ENCODE peak calls at places on chromosome 12, in five cellular contexts. M, O, F, S and H are unnamed samples.

GRCh38 chr12:45615268-45615667 is 114.2 kb upstream of the ARID2 start:
- DNase-seq in M (no peak), O (peak; percentile 37), F (no peak), S (no peak), H (no peak)

GRCh38 chr12:121214855-121215745 is 5.2 kb downstream of the P2RX4 start:
- DNase-seq in M (no peak), O (peak; percentile 89), F (no peak), S (peak; percentile 61), H (no peak)

GRCh38 chr12:106251636-106252035 is 3.8 kb upstream of the CKAP4 start:
- DNase-seq in M (no peak), O (peak; percentile 82), F (no peak), S (no peak), H (no peak)

GRCh38 chr12:86671001-86671400 is 414.8 kb upstream of the MGAT4C start:
- DNase-seq in M (no peak), O (no peak), F (no peak), S (no peak), H (no peak)

GRCh38 chr12:121217761-121218160 is 7.8 kb downstream of the P2RX4 start:
- DNase-seq in M (no peak), O (no peak), F (no peak), S (no peak), H (no peak)

GRCh38 chr12:6037459-6037858 is 87.0 kb downstream of the VWF start:
- DNase-seq in M (no peak), O (no peak), F (no peak), S (no peak), H (no peak)

GRCh38 chr12:65885312-65885711 is 61.0 kb downstream of the HMGA2 start:
- DNase-seq in M (no peak), O (peak; percentile 71), F (no peak), S (no peak), H (no peak)

GRCh38 chr12:51430196-51430895 is 5.7 kb downstream of the SLC4A8 start:
- DNase-seq in M (no peak), O (no peak), F (no peak), S (no peak), H (peak; percentile 44)

GRCh38 chr12:6949063-6949594 is 2.0 kb upstream of the PTPN6 start:
- DNase-seq in M (no peak), O (no peak), F (no peak), S (no peak), H (no peak)

GRCh38 chr12:115963030-115963480 is 314.4 kb downstream of the MED13L start:
- DNase-seq in M (no peak), O (peak; percentile 40), F (no peak), S (no peak), H (no peak)

GRCh38 chr12:34336619-34337465 is 314.5 kb downstream of the ALG10 start:
- DNase-seq in M (no peak), O (no peak), F (no peak), S (no peak), H (no peak)

GRCh38 chr12:21989819-21990412 is 48.7 kb upstream of the ABCC9 start:
- DNase-seq in M (no peak), O (peak; percentile 50), F (no peak), S (no peak), H (no peak)

GRCh38 chr12:30989754-30990153 is 63.2 kb downstream of the TSPAN11 start:
- DNase-seq in M (no peak), O (no peak), F (no peak), S (no peak), H (peak; percentile 31)

GRCh38 chr12:56029166-56029519 is 8.3 kb downstream of the IKZF4 start:
- DNase-seq in M (no peak), O (peak; percentile 57), F (no peak), S (peak; percentile 72), H (no peak)

GRCh38 chr12:30806989-30807694 is 52.4 kb upstream of the CAPRIN2 start:
- DNase-seq in M (no peak), O (peak; percentile 77), F (no peak), S (peak; percentile 28), H (peak; percentile 45)

GRCh38 chr12:738712-739111 is 13.7 kb upstream of the WNK1 start:
- DNase-seq in M (no peak), O (no peak), F (no peak), S (no peak), H (no peak)

GRCh38 chr12:10235761-10236631 is 23.3 kb downstream of the GABARAPL1 start:
- DNase-seq in M (no peak), O (peak; percentile 41), F (no peak), S (no peak), H (no peak)

GRCh38 chr12:71870409-71870808 is 30.9 kb downstream of the TBC1D15 start:
- DNase-seq in M (no peak), O (no peak), F (no peak), S (no peak), H (no peak)

GRCh38 chr12:21305666-21306065 is 29.1 kb downstream of the SLCO1A2 start:
- DNase-seq in M (no peak), O (no peak), F (no peak), S (no peak), H (no peak)

GRCh38 chr12:6200266-6201198 is at the start of gene CD9:
- DNase-seq in M (no peak), O (no peak), F (no peak), S (peak; percentile 78), H (no peak)

GRCh38 chr12:18242380-18243089 is 18.8 kb upstream of the PIK3C2G start:
- DNase-seq in M (no peak), O (no peak), F (no peak), S (no peak), H (no peak)